ENCODE peak calls at places on chromosome 7, in eight cellular contexts. F is hepatocyte, M is mammary epithelial cell, Y is PC-9, B is HCT116, W is fibroblast of lung, R is neural progenitor cell, D is GM23338. Z is an unnamed sample.

GRCh38 chr7:139731802-139732470 is 45.9 kb downstream of the HIPK2 start:
- DNase-seq in F (peak), R (no peak), W (peak), D (no peak), Y (peak), B (peak), M (peak), Z (no peak)

GRCh38 chr7:157467496-157468212 is 130.8 kb downstream of the DNAJB6 start:
- DNase-seq in W (no peak), M (no peak), R (no peak), F (no peak), D (no peak), B (no peak), Y (no peak), Z (no peak)

GRCh38 chr7:151824285-151824950 is 52.5 kb downstream of the PRKAG2 start:
- DNase-seq in R (no peak), F (no peak), Y (no peak), M (no peak), B (no peak), D (no peak), W (peak), Z (no peak)

GRCh38 chr7:47568569-47568968 is 13.3 kb downstream of the TNS3 start:
- DNase-seq in M (no peak), D (no peak), R (no peak), B (no peak), Y (no peak), F (no peak), W (no peak), Z (no peak)

GRCh38 chr7:90574820-90575187 is 21.3 kb upstream of the CDK14 start:
- DNase-seq in D (no peak), W (no peak), Y (no peak), M (no peak), B (no peak), R (no peak), F (no peak), Z (no peak)

GRCh38 chr7:38451840-38452239 is 178.4 kb upstream of the TARP start:
- DNase-seq in F (peak), W (peak), R (peak), M (peak), D (peak), B (peak), Y (no peak), Z (no peak)

GRCh38 chr7:69620063-69620462 is 21.8 kb downstream of the AUTS2 start:
- DNase-seq in D (no peak), W (no peak), R (no peak), F (no peak), B (no peak), Y (no peak), M (no peak), Z (no peak)

GRCh38 chr7:10474048-10474447 is 499.6 kb upstream of the PHF14 start:
- DNase-seq in F (no peak), M (peak), D (no peak), B (no peak), W (peak), R (no peak), Y (no peak), Z (no peak)

GRCh38 chr7:30445770-30446169 is 32.8 kb downstream of the NOD1 start:
- DNase-seq in B (no peak), D (peak), M (no peak), F (peak), R (peak), W (peak), Y (no peak), Z (peak)

GRCh38 chr7:78435355-78435754 is 636.8 kb downstream of the PHTF2 start:
- DNase-seq in M (no peak), W (no peak), B (no peak), R (no peak), F (no peak), Y (no peak), D (no peak), Z (no peak)

GRCh38 chr7:121398246-121398645 is 2.1 kb upstream of the FAM3C start:
- DNase-seq in D (peak), Y (no peak), F (peak), R (peak), W (no peak), B (peak), M (no peak), Z (no peak)

GRCh38 chr7:12013983-12014382 is 182.0 kb upstream of the THSD7A start:
- DNase-seq in R (no peak), W (no peak), D (no peak), B (no peak), M (peak), F (no peak), Y (no peak), Z (no peak)

GRCh38 chr7:106542550-106543220 is 118.3 kb downstream of the CCDC71L start:
- DNase-seq in D (peak), W (peak), R (peak), F (peak), B (peak), Y (peak), M (peak), Z (peak)

GRCh38 chr7:28890137-28890536 is 68.0 kb downstream of the TRIL start:
- DNase-seq in R (no peak), Y (peak), D (peak), M (no peak), W (no peak), F (no peak), B (no peak), Z (no peak)

GRCh38 chr7:51647931-51648351 is 331.3 kb upstream of the COBL start:
- DNase-seq in F (peak), Y (no peak), M (no peak), D (peak), W (no peak), B (no peak), R (peak), Z (no peak)

GRCh38 chr7:43294080-43294630 is 181.7 kb downstream of the HECW1 start:
- DNase-seq in M (peak), D (peak), R (no peak), Y (no peak), F (peak), W (peak), B (peak), Z (no peak)

GRCh38 chr7:41033526-41033925 is 669.4 kb downstream of the INHBA start:
- DNase-seq in W (no peak), F (no peak), D (no peak), Y (no peak), R (no peak), M (peak), B (no peak), Z (no peak)

GRCh38 chr7:24912874-24913514 is 67.0 kb downstream of the OSBPL3 start:
- DNase-seq in Y (no peak), W (no peak), M (no peak), F (no peak), B (no peak), D (no peak), R (no peak), Z (no peak)

GRCh38 chr7:18116661-18117060 is 89.0 kb upstream of the PRPS1L1 start:
- DNase-seq in M (no peak), R (no peak), D (no peak), Y (no peak), F (no peak), W (no peak), B (no peak), Z (no peak)

GRCh38 chr7:2734761-2735571 is 47.0 kb downstream of the AMZ1 start:
- DNase-seq in Y (no peak), F (no peak), B (no peak), M (no peak), D (no peak), R (no peak), W (no peak), Z (no peak)

GRCh38 chr7:132251327-132251659 is 325.0 kb downstream of the PLXNA4 start:
- DNase-seq in W (no peak), R (peak), B (no peak), D (peak), F (peak), M (peak), Y (peak), Z (no peak)

GRCh38 chr7:113764401-113765035 is 154.3 kb downstream of the PPP1R3A start:
- DNase-seq in M (peak), R (no peak), D (no peak), B (no peak), F (no peak), W (peak), Y (no peak), Z (peak)

GRCh38 chr7:37218956-37219355 is 229.7 kb downstream of the ELMO1 start:
- DNase-seq in B (no peak), R (peak), M (no peak), F (no peak), D (peak), W (no peak), Y (no peak), Z (no peak)

GRCh38 chr7:23679898-23680416 is at the start of gene FAM221A:
- DNase-seq in F (peak), M (peak), W (peak), B (no peak), Y (peak), D (peak), R (peak), Z (no peak)

GRCh38 chr7:20783716-20784310 is 2.9 kb downstream of the SP8 start:
- DNase-seq in F (peak), D (peak), R (peak), B (no peak), W (no peak), Y (no peak), M (no peak), Z (no peak)

GRCh38 chr7:158865462-158865922 is 9.1 kb downstream of the DYNC2I1 start:
- DNase-seq in W (no peak), B (no peak), M (no peak), Y (no peak), R (no peak), F (peak), D (no peak), Z (no peak)

GRCh38 chr7:142177869-142178268 is 66.4 kb downstream of the MGAM2 start:
- DNase-seq in F (no peak), M (peak), B (no peak), D (no peak), R (no peak), W (no peak), Y (no peak), Z (peak)

GRCh38 chr7:42017356-42017986 is 219.5 kb downstream of the GLI3 start:
- DNase-seq in D (no peak), Y (no peak), R (no peak), B (no peak), F (peak), W (no peak), M (no peak), Z (no peak)

GRCh38 chr7:2518737-2519118 is 846 bp upstream of the LFNG start:
- DNase-seq in Y (no peak), D (no peak), M (no peak), B (no peak), F (no peak), R (peak), W (no peak), Z (no peak)

GRCh38 chr7:117186218-117186617 is 136.6 kb downstream of the WNT2 start:
- DNase-seq in M (no peak), F (no peak), D (no peak), B (no peak), Y (no peak), W (peak), R (no peak), Z (no peak)

GRCh38 chr7:1922071-1922869 is 252.2 kb downstream of the ELFN1 start:
- DNase-seq in W (peak), Y (no peak), R (no peak), F (no peak), M (no peak), D (no peak), B (no peak), Z (no peak)

GRCh38 chr7:43454936-43455518 is 127.9 kb upstream of the STK17A start:
- DNase-seq in M (peak), W (peak), Y (peak), B (peak), F (peak), R (peak), D (peak), Z (peak)

GRCh38 chr7:50497068-50497642 is 47.0 kb upstream of the FIGNL1 start:
- DNase-seq in D (no peak), M (peak), F (peak), W (peak), Y (no peak), R (no peak), B (no peak), Z (no peak)

GRCh38 chr7:46089281-46089680 is 168.2 kb upstream of the IGFBP3 start:
- DNase-seq in W (peak), B (no peak), D (no peak), R (no peak), Y (peak), M (no peak), F (no peak), Z (no peak)

GRCh38 chr7:159091480-159092475 is 52.9 kb downstream of the VIPR2 start:
- DNase-seq in B (no peak), D (no peak), Y (no peak), F (no peak), R (no peak), M (no peak), W (no peak), Z (no peak)

GRCh38 chr7:123096434-123096833 is 100.9 kb upstream of the TAS2R16 start:
- DNase-seq in W (no peak), R (no peak), B (no peak), M (peak), D (no peak), F (no peak), Y (no peak), Z (no peak)

GRCh38 chr7:134153493-134154093 is 26.5 kb downstream of the LRGUK start:
- DNase-seq in D (no peak), B (no peak), R (no peak), M (no peak), Y (no peak), F (no peak), W (no peak), Z (no peak)

GRCh38 chr7:125246706-125247105 is 317.1 kb upstream of the POT1 start:
- DNase-seq in M (no peak), Y (no peak), F (no peak), R (no peak), D (no peak), W (no peak), B (no peak), Z (no peak)

GRCh38 chr7:8362723-8363369 is 70.6 kb upstream of the NXPH1 start:
- DNase-seq in R (no peak), Y (no peak), B (no peak), W (no peak), D (peak), F (no peak), M (no peak), Z (no peak)

GRCh38 chr7:8360564-8361153 is 72.8 kb upstream of the NXPH1 start:
- DNase-seq in M (peak), Y (no peak), D (no peak), R (no peak), B (no peak), F (no peak), W (no peak), Z (no peak)

GRCh38 chr7:8363407-8364015 is 69.9 kb upstream of the NXPH1 start:
- DNase-seq in B (no peak), M (peak), F (no peak), R (no peak), Y (no peak), D (no peak), W (no peak), Z (no peak)

DNA sequence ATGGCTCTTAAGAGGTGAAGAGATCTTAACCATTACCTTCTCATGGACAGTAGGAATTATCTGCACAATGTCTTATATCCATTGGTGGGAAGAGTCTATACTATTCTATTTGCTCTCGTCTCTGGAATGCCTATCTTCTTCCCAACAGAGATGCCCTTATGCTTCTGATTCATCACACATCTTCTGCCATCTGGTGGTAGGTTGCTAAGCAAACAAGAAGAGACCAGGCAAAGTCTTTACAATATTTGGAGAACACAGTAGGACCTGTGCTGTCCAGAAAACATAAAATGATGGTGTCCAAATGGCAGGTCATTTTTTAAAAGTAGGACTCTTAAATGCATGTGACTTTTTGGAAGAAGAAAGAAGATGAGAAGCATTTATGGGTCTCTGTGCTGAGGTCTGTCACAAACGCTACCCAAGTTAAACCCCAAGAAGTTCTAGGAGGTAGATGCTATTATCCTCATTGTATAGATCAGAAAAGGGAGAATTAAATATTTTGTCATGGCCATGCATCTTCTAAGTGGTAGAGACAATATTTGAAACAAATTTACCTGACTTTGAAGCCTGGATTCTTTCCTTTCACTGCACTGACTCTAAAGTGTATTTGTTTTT is 67.8 kb upstream of the NXPH1 start:
- DNase-seq in B (peak), D (peak), Y (no peak), W (no peak), R (peak), M (peak), F (peak), Z (no peak)
- TF ChIP-seq EZH2 in B (no peak), D (no peak), Y (no peak), W (no peak), R (no peak), M (no peak), F (no peak), Z (no peak)

GRCh38 chr7:136501151-136501550 is 367.3 kb upstream of the CHRM2 start:
- DNase-seq in W (no peak), F (no peak), M (no peak), R (no peak), B (no peak), D (no peak), Y (no peak), Z (no peak)

GRCh38 chr7:136496526-136496925 is 371.9 kb upstream of the CHRM2 start:
- DNase-seq in D (no peak), F (no peak), W (no peak), R (peak), Y (no peak), M (no peak), B (no peak), Z (no peak)

DNA sequence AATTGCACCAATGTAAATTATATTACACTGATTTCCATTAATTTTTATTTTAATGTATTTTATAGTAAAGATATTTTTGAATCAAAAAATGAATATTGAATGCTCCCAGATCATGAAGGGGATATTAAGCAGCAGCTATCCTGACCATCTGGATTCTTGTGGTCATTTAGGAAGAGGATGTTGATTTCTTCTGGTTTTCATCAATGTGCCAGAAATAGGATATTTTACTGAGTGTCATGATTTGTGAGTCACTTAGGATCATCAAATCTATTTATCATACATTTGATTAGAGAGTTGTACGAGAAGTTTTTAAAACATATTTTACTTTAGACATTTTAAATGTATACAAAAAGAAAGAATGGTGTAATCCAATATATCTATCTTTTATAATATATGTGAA is 366.3 kb upstream of the CHRM2 start:
- DNase-seq in D (no peak), M (no peak), W (no peak), R (no peak), B (no peak), F (no peak), Y (no peak), Z (no peak)
- H3K27ac ChIP-seq in D (no peak), M (no peak), W (no peak), R (no peak), B (no peak), F (no peak), Y (no peak), Z (no peak)

DNA sequence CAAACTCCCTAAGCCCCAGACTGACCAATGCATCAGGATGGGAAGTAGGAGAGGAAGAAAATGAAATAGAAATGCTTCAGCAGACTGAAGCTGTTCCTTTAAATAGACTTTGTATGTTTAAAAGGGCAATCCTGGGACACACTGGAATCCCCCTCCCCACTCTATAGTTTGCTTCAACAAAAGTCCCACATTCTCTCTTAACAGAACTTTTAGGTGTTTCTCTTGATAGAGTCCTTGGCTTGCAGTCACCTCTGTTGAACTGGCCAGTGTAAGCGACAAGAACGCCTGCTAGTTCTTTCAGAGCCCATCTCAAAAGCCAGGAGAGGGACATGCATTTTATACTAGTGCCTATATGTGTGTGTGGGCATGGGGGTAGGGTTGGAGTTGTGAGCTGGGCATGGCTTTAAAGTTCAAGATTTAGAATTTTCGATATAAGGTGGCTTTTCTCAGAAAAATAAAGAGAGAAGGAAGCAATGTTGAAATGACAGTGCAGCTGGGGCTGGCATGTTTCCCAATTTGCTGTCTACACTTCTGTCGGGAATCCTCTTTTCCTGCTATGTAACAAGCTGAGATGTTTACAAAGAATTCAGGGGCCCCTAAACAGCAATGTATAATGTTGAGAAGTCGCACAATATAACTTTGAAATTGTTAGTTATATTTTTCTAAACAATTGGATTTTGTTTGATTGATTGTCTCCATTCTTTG is 2.1 kb downstream of the TBX20 start:
- DNase-seq in B (no peak), R (no peak), D (peak), Y (no peak), M (no peak), W (no peak), F (no peak), Z (no peak)
- TF ChIP-seq EZH2 in B (no peak), R (no peak), D (no peak), Y (no peak), M (peak), W (no peak), F (no peak), Z (no peak)

DNA sequence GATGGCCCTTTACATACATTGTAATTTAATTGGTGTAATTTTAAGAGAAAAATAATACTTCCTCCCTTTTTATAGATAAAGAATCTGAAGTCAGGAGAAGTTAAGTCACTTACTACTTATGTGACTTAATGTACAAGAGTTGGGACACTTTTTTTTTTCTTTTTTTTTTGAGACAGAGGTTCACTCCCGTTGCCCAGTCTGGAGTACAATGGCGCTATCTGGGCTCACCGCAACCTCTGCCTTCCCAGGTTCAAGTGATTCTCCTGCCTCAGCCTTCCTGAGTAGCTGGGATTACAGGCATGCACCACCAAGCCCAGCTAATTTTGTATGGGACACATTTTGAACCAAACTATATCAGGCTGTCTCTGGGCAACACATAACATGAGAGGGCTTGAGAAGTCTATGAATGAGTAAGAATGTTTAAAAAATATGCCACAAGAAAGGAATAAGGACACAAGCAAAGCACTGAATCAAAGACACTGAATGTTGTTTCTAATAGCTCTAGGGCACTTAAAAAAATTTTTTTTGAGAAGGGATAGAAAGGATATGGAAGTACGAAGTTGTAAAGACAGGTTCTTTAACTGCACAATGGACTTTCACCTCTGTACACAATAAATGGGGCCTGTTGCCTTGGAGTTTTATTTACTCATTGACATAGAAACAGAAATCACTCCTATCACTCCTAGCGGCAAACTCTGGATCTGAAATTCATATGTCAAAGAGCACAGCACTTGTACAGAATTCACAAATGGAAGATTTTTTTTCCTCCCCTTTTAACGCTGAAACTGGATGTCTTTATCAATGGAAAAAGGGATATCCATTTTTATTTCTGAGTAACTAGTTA is 18.5 kb downstream of the NT5C3A start:
- DNase-seq in W (no peak), F (peak), M (no peak), D (no peak), B (no peak), Y (no peak), R (no peak), Z (no peak)
- H3K27ac ChIP-seq in W (peak), F (peak), M (no peak), D (peak), B (no peak), Y (no peak), R (peak), Z (peak)

GRCh38 chr7:27243340-27244163 is 950 bp downstream of the EVX1 start:
- DNase-seq in F (no peak), D (peak), M (no peak), W (no peak), Y (no peak), R (peak), B (no peak), Z (no peak)
- TF ChIP-seq EZH2 in F (peak), D (peak), M (peak), W (peak), Y (no peak), R (peak), B (no peak), Z (peak)

Z was measured in SK-N-MC.